ENCODE peak calls at places on chromosomes 6 and 20, in eight cellular contexts. L, A, W, D, J, N, S and M are unnamed samples. For H3K9me3, the result is how much of the 10 kb centered on the place peaks cover.

GRCh38 chr20:64063389-64064144 is 569 bp downstream of the TCEA2 start:
- DNase-seq in L (no peak), A (no peak), W (no peak), D (no peak), J (no peak), N (no peak), S (no peak), M (no peak)

GRCh38 chr20:63363981-63364536 is 2.9 kb upstream of the CHRNA4 start:
- DNase-seq in L (no peak), A (peak), W (no peak), D (no peak), J (no peak), N (no peak), S (no peak), M (no peak)

GRCh38 chr6:113860165-113860955 is 3.2 kb downstream of the MARCKS start:
- DNase-seq in L (no peak), A (peak), W (peak), D (peak), J (no peak), N (no peak), S (peak), M (no peak)

GRCh38 chr20:2523919-2524434 is 12.4 kb upstream of the TMC2 start:
- DNase-seq in L (no peak), A (no peak), W (no peak), D (no peak), J (no peak), N (no peak), S (no peak), M (no peak)

GRCh38 chr6:15266423-15266996 is 20.6 kb downstream of the JARID2 start:
- DNase-seq in L (no peak), A (no peak), W (no peak), D (no peak), J (no peak), N (no peak), S (no peak), M (no peak)

GRCh38 chr6:75397806-75398465 is 95.7 kb downstream of the FILIP1 start:
- DNase-seq in L (no peak), A (no peak), W (no peak), D (no peak), J (no peak), N (no peak), S (no peak), M (no peak)

GRCh38 chr6:14647311-14647710 is 529.7 kb downstream of the CD83 start:
- DNase-seq in L (no peak), A (no peak), W (no peak), D (no peak), J (no peak), N (no peak), S (peak), M (no peak)

GRCh38 chr20:32908334-32909292 is 49.9 kb downstream of the EFCAB8 start:
- DNase-seq in L (no peak), A (no peak), W (no peak), D (no peak), J (no peak), N (no peak), S (no peak), M (no peak)

GRCh38 chr6:33075568-33076405 is at the start of gene HLA-DPB1:
- DNase-seq in L (no peak), A (no peak), W (peak), D (no peak), J (peak), N (no peak), S (no peak), M (no peak)

GRCh38 chr6:53624491-53624890 is 41.1 kb downstream of the KLHL31 start:
- DNase-seq in L (no peak), A (no peak), W (no peak), D (no peak), J (no peak), N (no peak), S (no peak), M (no peak)

GRCh38 chr6:29589423-29590048 is 4.6 kb downstream of the OR2H2 start:
- DNase-seq in L (no peak), A (no peak), W (peak), D (peak), J (peak), N (no peak), S (no peak), M (peak)

GRCh38 chr6:134875367-134875766 is 74.5 kb downstream of the ALDH8A1 start:
- DNase-seq in L (no peak), A (no peak), W (peak), D (no peak), J (no peak), N (no peak), S (no peak), M (no peak)

GRCh38 chr6:165183496-165184140 is 125.8 kb downstream of the C6orf118 start:
- DNase-seq in L (no peak), A (peak), W (no peak), D (no peak), J (no peak), N (no peak), S (no peak), M (no peak)

GRCh38 chr6:165183071-165183470 is 126.3 kb downstream of the C6orf118 start:
- DNase-seq in L (no peak), A (no peak), W (no peak), D (no peak), J (no peak), N (no peak), S (no peak), M (no peak)

GRCh38 chr6:165186441-165187205 is 122.8 kb downstream of the C6orf118 start:
- DNase-seq in L (no peak), A (no peak), W (no peak), D (no peak), J (no peak), N (no peak), S (no peak), M (no peak)

GRCh38 chr6:165186041-165186440 is 123.4 kb downstream of the C6orf118 start:
- DNase-seq in L (no peak), A (no peak), W (no peak), D (no peak), J (no peak), N (no peak), S (no peak), M (no peak)

DNA sequence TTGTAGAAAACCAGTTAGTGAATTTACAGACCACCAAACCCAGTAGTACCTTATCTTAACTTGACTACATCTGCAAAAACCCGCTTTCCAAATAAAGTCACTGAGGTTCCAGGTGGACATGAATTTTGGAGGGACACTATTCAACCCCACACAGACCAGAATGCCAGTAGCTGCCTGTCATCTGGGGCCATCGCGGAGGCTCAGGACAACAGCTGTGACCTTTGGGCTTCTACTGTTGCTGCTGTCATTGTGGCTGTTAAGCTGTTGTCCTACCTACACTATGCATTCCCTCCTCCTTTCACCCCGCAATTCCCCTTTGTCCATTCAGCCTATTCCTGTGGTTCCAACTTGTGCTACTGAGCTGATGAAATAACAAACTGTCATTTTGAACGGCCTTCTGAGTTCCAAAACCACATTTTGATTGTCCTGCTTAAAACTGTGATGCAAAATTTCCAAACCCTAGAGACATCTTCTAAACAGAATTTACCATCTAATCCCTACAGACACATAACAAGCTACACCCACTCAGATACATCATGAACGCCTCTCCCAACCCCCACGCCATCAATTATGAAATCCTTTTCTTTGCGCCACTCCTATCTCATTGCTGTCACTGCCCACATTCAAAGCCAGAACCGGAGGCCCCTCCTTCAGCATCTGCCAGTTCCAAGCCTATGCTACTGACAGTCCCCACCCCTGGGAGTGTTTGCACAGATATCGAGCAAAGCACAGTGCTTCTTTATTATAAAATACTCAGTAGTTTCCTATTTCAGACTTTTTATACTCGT is 125.0 kb downstream of the C6orf118 start:
- DNase-seq in L (no peak), A (peak), W (no peak), D (no peak), J (no peak), N (no peak), S (no peak), M (no peak)
- H3K9me3 ChIP-seq in L (under half), A (under half), W (under half), D (under half), J (under half), N (under half), S (under half), M (under half)

DNA sequence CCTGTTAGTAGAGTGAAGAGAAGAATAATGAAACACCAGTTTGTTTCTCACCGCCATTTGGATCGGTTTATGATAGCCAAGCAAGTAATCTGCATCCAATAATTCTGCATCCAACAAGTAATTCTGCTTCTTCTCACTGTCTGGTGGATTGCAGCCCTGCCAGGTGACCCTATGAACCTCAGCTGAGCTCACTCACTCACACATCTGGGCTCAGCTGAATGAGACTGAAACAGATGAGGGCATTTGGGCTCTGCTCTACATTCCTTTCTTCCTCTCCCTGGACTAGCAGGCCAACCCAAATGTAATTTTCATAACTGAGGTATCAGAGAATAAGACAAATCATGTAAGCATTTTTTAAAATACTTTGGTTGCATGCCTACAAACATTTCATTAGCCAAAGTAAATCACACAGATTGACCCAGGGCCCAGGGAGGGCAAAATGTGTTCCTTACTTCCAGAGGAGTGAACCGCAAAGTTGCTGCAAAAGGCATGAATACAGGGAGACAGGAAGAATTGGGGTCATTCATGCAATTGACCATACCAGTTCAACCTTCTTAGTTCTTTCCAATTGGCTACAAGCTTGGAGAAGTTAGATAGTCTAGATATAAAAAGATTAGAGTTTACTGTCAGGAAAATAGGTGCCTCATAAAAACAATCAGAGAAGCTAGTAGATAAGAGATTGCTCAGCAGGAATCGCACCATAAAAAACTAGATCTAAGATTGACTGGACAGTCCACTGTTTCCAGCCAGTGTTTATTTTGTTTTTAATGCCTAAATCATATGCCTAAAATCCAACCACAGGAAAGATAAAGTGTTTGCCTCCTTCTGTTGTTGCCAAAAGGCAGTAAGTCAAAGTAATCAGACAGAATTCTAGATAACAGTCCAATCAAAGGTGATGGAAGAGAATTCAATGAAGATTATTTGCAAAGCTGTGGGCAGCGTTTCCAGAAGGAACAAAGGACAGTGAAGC is 43.7 kb downstream of the CBLN4 start:
- DNase-seq in L (no peak), A (no peak), W (no peak), D (no peak), J (no peak), N (no peak), S (peak), M (no peak)
- H3K9me3 ChIP-seq in L (under half), A (under half), W (under half), D (under half), J (under half), N (under half), S (under half), M (under half)

GRCh38 chr6:22326500-22326899 is 29.7 kb upstream of the PRL start:
- DNase-seq in L (no peak), A (no peak), W (no peak), D (no peak), J (no peak), N (no peak), S (no peak), M (no peak)

GRCh38 chr6:22320750-22321149 is 23.9 kb upstream of the PRL start:
- DNase-seq in L (no peak), A (no peak), W (peak), D (no peak), J (no peak), N (no peak), S (no peak), M (peak)

GRCh38 chr6:22322103-22322882 is 25.5 kb upstream of the PRL start:
- DNase-seq in L (no peak), A (no peak), W (no peak), D (no peak), J (no peak), N (no peak), S (no peak), M (peak)

GRCh38 chr6:22325481-22325880 is 28.6 kb upstream of the PRL start:
- DNase-seq in L (no peak), A (no peak), W (no peak), D (no peak), J (no peak), N (no peak), S (no peak), M (no peak)

DNA sequence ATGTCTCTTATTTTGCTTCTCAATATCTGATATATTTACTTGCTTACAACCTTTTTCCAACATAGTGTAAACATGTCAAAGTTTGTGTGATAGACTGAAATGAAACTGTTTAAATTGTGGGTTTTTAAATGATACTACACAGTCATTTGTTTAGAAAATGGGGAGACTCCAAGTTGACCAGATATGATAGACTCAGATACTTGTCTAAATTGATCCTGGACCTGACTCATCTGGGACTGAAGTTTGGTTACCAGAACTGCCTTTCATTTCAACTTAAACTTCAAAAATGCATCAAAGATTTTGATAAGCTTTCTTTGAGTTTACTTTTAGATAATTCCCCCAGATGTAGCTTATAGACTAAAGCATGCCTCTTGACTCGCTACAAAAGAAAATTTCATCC is 27.0 kb upstream of the PRL start:
- DNase-seq in L (no peak), A (no peak), W (no peak), D (no peak), J (no peak), N (no peak), S (no peak), M (no peak)
- H3K9me3 ChIP-seq in L (under half), A (under half), W (under half), D (under half), J (under half), N (under half), S (under half), M (under half)

DNA sequence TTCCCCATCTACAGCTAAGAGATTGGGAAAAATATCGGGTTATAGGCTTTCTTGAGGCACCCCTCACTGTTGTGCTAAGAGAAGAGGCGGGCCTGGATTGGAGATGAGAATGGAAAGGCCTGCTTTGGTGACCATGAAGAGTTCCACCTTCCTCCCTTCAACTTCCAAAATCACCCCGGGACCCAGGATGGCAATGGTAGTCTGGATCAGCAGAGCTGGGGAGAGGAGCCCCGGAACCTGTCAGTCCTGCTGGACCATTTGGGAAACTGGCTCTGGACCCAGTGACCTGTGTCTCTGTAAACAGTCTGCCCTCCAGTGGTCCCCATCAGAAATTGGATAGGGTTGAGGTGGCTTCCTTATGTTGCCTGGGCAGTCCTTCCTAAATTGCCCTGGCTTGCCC is 1085.6 kb downstream of the KHDRBS2 start:
- DNase-seq in L (no peak), A (no peak), W (no peak), D (no peak), J (no peak), N (no peak), S (no peak), M (no peak)
- H3K9me3 ChIP-seq in L (under half), A (under half), W (under half), D (under half), J (under half), N (under half), S (under half), M (under half)

GRCh38 chr6:165031491-165031890 is 277.9 kb downstream of the C6orf118 start:
- DNase-seq in L (no peak), A (no peak), W (no peak), D (no peak), J (no peak), N (no peak), S (no peak), M (no peak)
- H3K9me3 ChIP-seq in L (under half), A (under half), W (under half), D (under half), J (under half), N (under half), S (under half), M (under half)